ENCODE peak calls at places on chromosomes 7 and 10, in six cellular contexts. L, Q, K, O, S and V are unnamed samples. For H3K4me1, the result is how much of the 10 kb centered on the place peaks cover.

GRCh38 chr10:22252801-22253577 is 35.2 kb upstream of the EBLN1 start:
- DNase-seq in K (peak), S (no peak), L (no peak), O (peak), Q (peak), V (peak)

GRCh38 chr7:45080265-45080957 is 8.4 kb downstream of the NACAD start:
- DNase-seq in L (no peak), Q (no peak), O (no peak), S (no peak), K (no peak), V (no peak)

GRCh38 chr10:52004342-52004949 is 305.1 kb upstream of the CSTF2T start:
- DNase-seq in Q (no peak), O (no peak), K (no peak), L (peak), S (peak), V (no peak)

GRCh38 chr7:134630890-134631289 is 15.8 kb upstream of the BPGM start:
- DNase-seq in L (no peak), S (no peak), O (no peak), Q (no peak), K (no peak), V (no peak)

GRCh38 chr10:128115356-128115755 is 10.9 kb downstream of the MKI67 start:
- DNase-seq in S (no peak), K (no peak), Q (no peak), L (no peak), O (no peak), V (no peak)

GRCh38 chr7:155296788-155297516 is 726 bp upstream of the INSIG1 start:
- DNase-seq in Q (peak), O (peak), K (peak), S (no peak), L (peak), V (peak)

GRCh38 chr7:3846738-3847137 is 545.7 kb downstream of the SDK1 start:
- DNase-seq in S (no peak), K (no peak), Q (no peak), L (no peak), O (no peak), V (no peak)

GRCh38 chr7:129469930-129470329 is 32.4 kb upstream of the SMKR1 start:
- DNase-seq in S (no peak), K (no peak), Q (no peak), O (no peak), L (no peak), V (no peak)

GRCh38 chr10:122204691-122205489 is 66.2 kb upstream of the BTBD16 start:
- DNase-seq in L (no peak), O (no peak), K (no peak), Q (no peak), S (no peak), V (no peak)

GRCh38 chr10:118615888-118616287 is 20.4 kb upstream of the PRLHR start:
- DNase-seq in L (no peak), Q (no peak), K (no peak), S (no peak), O (no peak), V (no peak)

GRCh38 chr10:87503892-87504291 is 801 bp upstream of the MINPP1 start:
- DNase-seq in L (no peak), O (no peak), K (no peak), S (peak), Q (no peak), V (no peak)

GRCh38 chr7:132225216-132226030 is 350.8 kb downstream of the PLXNA4 start:
- DNase-seq in K (peak), O (no peak), S (peak), Q (no peak), L (no peak), V (peak)

GRCh38 chr10:54914049-54914448 is 113.0 kb upstream of the PCDH15 start:
- DNase-seq in S (no peak), L (no peak), Q (no peak), O (no peak), K (no peak), V (no peak)

GRCh38 chr7:112889834-112890438 is 99.7 kb upstream of the TMEM168 start:
- DNase-seq in K (no peak), S (no peak), O (no peak), L (no peak), Q (no peak), V (no peak)
- H3K4me1 ChIP-seq in K (under half), S (under half), O (under half), L (under half), Q (under half), V (under half)

GRCh38 chr7:55489552-55489951 is 82.8 kb downstream of the VOPP1 start:
- DNase-seq in O (no peak), Q (no peak), S (no peak), L (no peak), K (no peak), V (no peak)
- H3K4me1 ChIP-seq in O (under half), Q (under half), S (under half), L (under half), K (under half), V (under half)

GRCh38 chr10:123986736-123987135 is 95.1 kb upstream of the CPXM2 start:
- DNase-seq in Q (no peak), L (no peak), K (no peak), S (no peak), O (peak), V (no peak)
- H3K4me1 ChIP-seq in Q (under half), L (under half), K (under half), S (under half), O (under half), V (under half)

DNA sequence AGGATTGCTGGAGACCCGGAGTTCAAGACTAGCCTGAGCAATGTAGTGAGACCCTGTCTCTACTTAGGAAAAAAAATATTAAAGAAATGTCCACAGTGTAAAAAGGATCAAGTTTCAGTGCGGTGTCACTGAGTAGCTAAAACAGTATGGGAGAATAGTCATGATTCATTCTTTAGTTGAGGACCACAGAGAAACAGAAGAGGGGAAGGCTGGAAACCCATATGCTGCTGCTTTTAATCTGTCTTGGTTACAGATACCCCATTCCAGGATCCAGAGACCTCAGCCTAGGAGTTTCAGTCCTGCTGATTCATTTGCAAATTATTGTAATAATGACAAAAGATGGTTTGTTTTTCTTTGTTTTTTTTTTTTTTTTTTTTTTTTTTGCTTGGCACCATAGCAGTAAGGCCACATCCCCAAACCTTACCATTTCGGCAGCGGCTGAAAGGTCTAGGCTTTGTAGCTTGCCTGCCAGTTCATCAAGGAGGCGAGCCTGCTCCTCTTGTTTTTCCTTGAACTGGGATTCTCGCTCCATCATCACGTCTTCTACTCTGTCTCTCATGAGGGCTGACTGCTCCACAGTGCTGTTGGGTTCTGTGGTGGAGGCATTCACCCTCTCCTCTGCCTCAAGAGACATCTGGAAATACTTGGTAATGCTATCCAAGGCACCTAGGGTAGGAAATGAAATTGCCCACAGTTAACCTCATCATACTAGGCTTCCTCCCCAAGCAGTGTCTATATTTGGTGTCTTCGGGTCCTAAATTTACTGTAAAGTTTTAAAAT is 44.2 kb downstream of the DLD start:
- DNase-seq in O (no peak), K (no peak), S (no peak), Q (no peak), L (no peak), V (no peak)
- H3K4me1 ChIP-seq in O (under half), K (under half), S (under half), Q (under half), L (under half), V (under half)

GRCh38 chr7:55108818-55109217 is 90.0 kb downstream of the EGFR start:
- DNase-seq in O (no peak), S (no peak), L (no peak), K (no peak), Q (no peak), V (no peak)
- H3K4me1 ChIP-seq in O (under half), S (under half), L (under half), K (under half), Q (under half), V (under half)